ENCODE peak calls at places on chromosome 14, in seven cellular contexts. W, L, B, X, Y, H and P are unnamed samples.

GRCh38 chr14:57714487-57714899 is 151.4 kb downstream of the SLC35F4 start:
- DNase-seq in W (no peak), L (no peak), B (peak), X (peak), Y (no peak), H (no peak), P (peak)

GRCh38 chr14:104891121-104891551 is 26.1 kb downstream of the CEP170B start:
- DNase-seq in W (no peak), L (no peak), B (no peak), X (no peak), Y (no peak), H (no peak), P (no peak)

GRCh38 chr14:63874223-63874622 is 21.4 kb downstream of the SYNE2 start:
- DNase-seq in W (no peak), L (no peak), B (no peak), X (no peak), Y (no peak), H (no peak), P (peak)

GRCh38 chr14:73457935-73458218 is 469 bp downstream of the NUMB start:
- DNase-seq in W (no peak), L (no peak), B (no peak), X (no peak), Y (no peak), H (no peak), P (no peak)

GRCh38 chr14:103199141-103199540 is 75.9 kb downstream of the TNFAIP2 start:
- DNase-seq in W (no peak), L (no peak), B (peak), X (no peak), Y (no peak), H (peak), P (no peak)

GRCh38 chr14:82366803-82367202 is 833.1 kb upstream of the SEL1L start:
- DNase-seq in W (no peak), L (no peak), B (no peak), X (no peak), Y (no peak), H (no peak), P (peak)

GRCh38 chr14:100178691-100179090 is 19.2 kb upstream of the DEGS2 start:
- DNase-seq in W (no peak), L (no peak), B (no peak), X (no peak), Y (no peak), H (no peak), P (no peak)

GRCh38 chr14:24238123-24238522 is 4.3 kb downstream of the TINF2 start:
- DNase-seq in W (no peak), L (no peak), B (peak), X (no peak), Y (no peak), H (no peak), P (peak)

GRCh38 chr14:41016213-41016612 is 590.5 kb upstream of the LRFN5 start:
- DNase-seq in W (no peak), L (no peak), B (no peak), X (no peak), Y (no peak), H (no peak), P (peak)

GRCh38 chr14:95741051-95741490 is 27.1 kb upstream of the TCL1A start:
- DNase-seq in W (no peak), L (no peak), B (peak), X (no peak), Y (no peak), H (no peak), P (no peak)

GRCh38 chr14:74582910-74583581 is 29.0 kb downstream of the LTBP2 start:
- DNase-seq in W (peak), L (no peak), B (peak), X (no peak), Y (no peak), H (peak), P (no peak)

GRCh38 chr14:100540926-100541620 is 46.1 kb downstream of the BEGAIN start:
- DNase-seq in W (no peak), L (no peak), B (no peak), X (no peak), Y (no peak), H (no peak), P (no peak)

GRCh38 chr14:89331398-89331797 is 85.6 kb downstream of the FOXN3 start:
- DNase-seq in W (no peak), L (no peak), B (no peak), X (no peak), Y (no peak), H (no peak), P (no peak)

GRCh38 chr14:38210587-38211257 is 3.0 kb downstream of the SSTR1 start:
- DNase-seq in W (peak), L (peak), B (no peak), X (no peak), Y (no peak), H (peak), P (no peak)

GRCh38 chr14:24252289-24253124 is 10.1 kb upstream of the TINF2 start:
- DNase-seq in W (no peak), L (no peak), B (no peak), X (no peak), Y (no peak), H (no peak), P (no peak)

GRCh38 chr14:105989746-105990302 is 463.4 kb downstream of the TMEM121 start:
- DNase-seq in W (no peak), L (no peak), B (no peak), X (no peak), Y (no peak), H (no peak), P (no peak)

GRCh38 chr14:68412505-68413496 is 380.1 kb downstream of the ZFP36L1 start:
- DNase-seq in W (no peak), L (no peak), B (no peak), X (no peak), Y (no peak), H (no peak), P (no peak)

GRCh38 chr14:28577711-28578131 is 188.9 kb upstream of the FOXG1 start:
- DNase-seq in W (no peak), L (no peak), B (no peak), X (no peak), Y (no peak), H (no peak), P (no peak)

GRCh38 chr14:38716871-38717270 is 386.2 kb downstream of the SEC23A start:
- DNase-seq in W (no peak), L (no peak), B (no peak), X (no peak), Y (no peak), H (no peak), P (no peak)

GRCh38 chr14:66247662-66248061 is 238.5 kb upstream of the CCDC196 start:
- DNase-seq in W (no peak), L (no peak), B (no peak), X (no peak), Y (no peak), H (no peak), P (peak)

GRCh38 chr14:106024983-106025604 is 498.7 kb downstream of the TMEM121 start:
- DNase-seq in W (no peak), L (no peak), B (no peak), X (no peak), Y (no peak), H (no peak), P (no peak)

GRCh38 chr14:100537701-100538565 is 49.3 kb downstream of the BEGAIN start:
- DNase-seq in W (no peak), L (no peak), B (no peak), X (peak), Y (no peak), H (no peak), P (no peak)

GRCh38 chr14:39491134-39491541 is 58.9 kb upstream of the FBXO33 start:
- DNase-seq in W (peak), L (no peak), B (peak), X (no peak), Y (no peak), H (peak), P (peak)

GRCh38 chr14:58108717-58109116 is 43.3 kb downstream of the ARMH4 start:
- DNase-seq in W (no peak), L (no peak), B (no peak), X (no peak), Y (no peak), H (no peak), P (no peak)

GRCh38 chr14:74500417-74501134 is 7.0 kb downstream of the ISCA2 start:
- DNase-seq in W (no peak), L (peak), B (no peak), X (peak), Y (no peak), H (no peak), P (peak)

GRCh38 chr14:32560213-32560857 is 231.2 kb downstream of the AKAP6 start:
- DNase-seq in W (peak), L (peak), B (peak), X (peak), Y (no peak), H (peak), P (peak)

GRCh38 chr14:88541324-88541723 is 13.5 kb downstream of the PTPN21 start:
- DNase-seq in W (no peak), L (no peak), B (no peak), X (no peak), Y (no peak), H (no peak), P (no peak)

GRCh38 chr14:38367922-38368321 is 112.0 kb upstream of the CLEC14A start:
- DNase-seq in W (no peak), L (no peak), B (no peak), X (no peak), Y (no peak), H (no peak), P (no peak)

GRCh38 chr14:61569783-61570182 is 125.5 kb upstream of the HIF1A start:
- DNase-seq in W (peak), L (no peak), B (peak), X (no peak), Y (no peak), H (peak), P (no peak)
- H3K9ac ChIP-seq in W (peak), L (no peak), B (no peak), X (no peak), Y (no peak), H (no peak), P (no peak)

DNA sequence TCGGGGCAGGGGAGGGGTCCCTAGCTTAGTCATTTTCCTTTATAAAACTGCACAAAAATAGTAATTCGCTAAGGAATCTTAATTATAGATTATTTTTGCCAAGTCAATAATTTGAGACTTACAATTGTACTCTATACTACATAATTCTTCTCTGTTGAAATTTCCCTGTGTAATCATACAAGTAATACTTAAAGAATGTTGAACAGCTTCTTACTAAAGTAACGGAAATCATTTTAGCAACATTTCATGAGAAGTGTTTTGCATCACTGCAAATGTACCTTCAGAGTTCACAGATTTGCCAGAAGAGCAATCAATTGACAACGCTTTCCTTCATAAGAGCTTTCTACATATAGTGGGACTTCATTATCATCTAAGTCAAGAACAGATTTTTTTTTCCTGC is 7.9 kb upstream of the GNG2 start:
- DNase-seq in W (no peak), L (no peak), B (no peak), X (no peak), Y (no peak), H (peak), P (no peak)
- H3K18ac ChIP-seq in W (no peak), L (no peak), B (no peak), X (no peak), Y (no peak), H (no peak), P (no peak)

GRCh38 chr14:70645892-70646291 is 4.2 kb downstream of the TTC9 start:
- DNase-seq in W (no peak), L (no peak), B (no peak), X (no peak), Y (no peak), H (no peak), P (no peak)

GRCh38 chr14:70641548-70642312 is at the start of gene TTC9:
- DNase-seq in W (no peak), L (peak), B (peak), X (peak), Y (no peak), H (no peak), P (no peak)

GRCh38 chr14:70644016-70644415 is 2.3 kb downstream of the TTC9 start:
- DNase-seq in W (no peak), L (no peak), B (no peak), X (no peak), Y (no peak), H (no peak), P (no peak)

GRCh38 chr14:70640938-70641547 is 673 bp upstream of the TTC9 start:
- DNase-seq in W (peak), L (peak), B (peak), X (peak), Y (no peak), H (peak), P (peak)

DNA sequence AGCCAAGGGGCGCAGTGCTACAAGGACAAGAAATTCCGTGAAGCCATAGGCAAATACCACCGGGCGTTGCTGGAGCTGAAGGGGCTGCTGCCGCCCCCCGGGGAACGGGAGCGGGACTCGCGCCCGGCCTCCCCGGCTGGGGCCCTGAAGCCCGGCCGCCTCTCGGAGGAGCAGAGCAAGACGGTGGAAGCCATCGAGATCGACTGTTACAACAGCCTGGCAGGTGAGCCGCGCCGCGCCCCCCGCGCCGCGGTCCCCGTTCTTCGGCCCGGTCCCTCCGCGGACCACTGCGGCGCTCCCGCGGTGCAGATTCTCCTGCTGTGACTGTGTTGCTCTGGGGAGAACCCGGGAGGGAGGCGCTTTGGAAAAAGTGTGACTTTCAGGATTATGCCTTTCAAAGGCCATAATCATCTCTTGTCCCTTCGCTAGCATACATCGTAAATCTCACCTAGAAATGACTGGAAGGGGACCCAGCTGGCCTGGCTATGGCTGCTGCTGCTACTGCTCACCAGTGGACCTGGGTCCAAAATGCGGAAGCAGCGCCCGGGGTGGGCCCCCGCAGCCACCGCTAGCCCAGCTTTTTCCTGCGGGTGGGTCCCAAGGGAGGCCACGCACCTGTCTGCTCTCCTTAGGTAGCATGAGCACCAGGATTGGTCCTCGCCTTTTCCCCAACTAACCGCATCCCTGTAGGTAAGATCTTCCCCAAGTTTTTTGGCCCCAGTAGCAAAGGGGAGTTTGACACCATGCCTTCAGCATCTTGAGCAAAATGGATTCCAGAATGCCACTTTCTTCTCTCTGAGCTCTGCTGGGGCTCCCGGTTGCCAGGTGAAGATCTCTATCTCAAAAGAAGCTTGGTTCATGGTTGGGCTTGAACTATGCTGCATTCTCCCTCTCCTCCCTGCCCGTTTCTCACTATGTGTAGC is 858 bp downstream of the TTC9 start:
- DNase-seq in W (no peak), L (no peak), B (peak), X (no peak), Y (no peak), H (no peak), P (peak)
- H3K9ac ChIP-seq in W (no peak), L (peak), B (peak), X (peak), Y (peak), H (no peak), P (peak)

DNA sequence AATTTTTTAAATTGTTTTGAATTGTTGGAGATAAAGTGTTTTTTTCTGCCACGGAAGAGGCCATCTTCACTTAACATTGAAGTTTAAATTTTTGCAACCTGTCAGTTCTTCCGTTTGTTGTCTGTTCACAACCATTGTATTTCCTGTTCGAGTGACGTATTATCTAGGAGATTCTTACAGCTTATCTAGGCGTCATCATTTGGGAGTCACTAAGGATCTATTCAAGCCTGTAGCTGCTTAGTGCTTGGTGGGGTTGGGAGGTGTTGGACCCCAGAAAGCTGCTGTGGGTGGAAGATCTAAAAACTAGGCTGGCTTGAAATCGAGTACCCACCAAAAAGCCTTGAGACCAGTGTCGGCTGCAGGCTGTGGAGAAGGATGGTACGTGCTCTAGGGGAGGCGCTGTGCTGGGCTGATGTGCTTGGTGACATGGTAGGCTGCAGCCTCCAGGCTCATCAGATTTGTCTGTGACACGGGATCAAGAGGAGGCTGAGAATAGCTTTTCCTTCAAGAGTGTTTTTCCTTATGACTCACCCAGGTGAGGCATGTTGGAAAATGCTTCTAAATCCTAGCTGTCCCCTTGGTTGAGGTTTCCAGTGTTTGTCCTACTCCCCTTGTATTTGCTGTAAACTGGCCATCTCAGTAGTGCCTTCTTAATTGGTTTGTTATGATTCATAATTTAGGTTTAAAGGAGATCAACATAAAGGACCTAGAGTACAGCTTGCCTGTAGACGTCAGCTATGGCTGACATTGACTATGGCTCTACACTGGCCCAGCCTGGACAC is 57.8 kb downstream of the ATG14 start:
- DNase-seq in W (no peak), L (no peak), B (no peak), X (no peak), Y (no peak), H (no peak), P (peak)
- H3K18ac ChIP-seq in W (no peak), L (no peak), B (no peak), X (no peak), Y (no peak), H (no peak), P (no peak)

GRCh38 chr14:50447491-50447890 is 50.8 kb upstream of the CDKL1 start:
- DNase-seq in W (no peak), L (no peak), B (peak), X (no peak), Y (no peak), H (peak), P (no peak)

GRCh38 chr14:50452285-50452684 is 55.6 kb upstream of the CDKL1 start:
- DNase-seq in W (no peak), L (no peak), B (no peak), X (no peak), Y (no peak), H (peak), P (no peak)

GRCh38 chr14:50451854-50452253 is 55.2 kb upstream of the CDKL1 start:
- DNase-seq in W (no peak), L (no peak), B (no peak), X (no peak), Y (no peak), H (no peak), P (no peak)

GRCh38 chr14:50453869-50454268 is 57.2 kb upstream of the CDKL1 start:
- DNase-seq in W (no peak), L (no peak), B (no peak), X (no peak), Y (no peak), H (no peak), P (no peak)

DNA sequence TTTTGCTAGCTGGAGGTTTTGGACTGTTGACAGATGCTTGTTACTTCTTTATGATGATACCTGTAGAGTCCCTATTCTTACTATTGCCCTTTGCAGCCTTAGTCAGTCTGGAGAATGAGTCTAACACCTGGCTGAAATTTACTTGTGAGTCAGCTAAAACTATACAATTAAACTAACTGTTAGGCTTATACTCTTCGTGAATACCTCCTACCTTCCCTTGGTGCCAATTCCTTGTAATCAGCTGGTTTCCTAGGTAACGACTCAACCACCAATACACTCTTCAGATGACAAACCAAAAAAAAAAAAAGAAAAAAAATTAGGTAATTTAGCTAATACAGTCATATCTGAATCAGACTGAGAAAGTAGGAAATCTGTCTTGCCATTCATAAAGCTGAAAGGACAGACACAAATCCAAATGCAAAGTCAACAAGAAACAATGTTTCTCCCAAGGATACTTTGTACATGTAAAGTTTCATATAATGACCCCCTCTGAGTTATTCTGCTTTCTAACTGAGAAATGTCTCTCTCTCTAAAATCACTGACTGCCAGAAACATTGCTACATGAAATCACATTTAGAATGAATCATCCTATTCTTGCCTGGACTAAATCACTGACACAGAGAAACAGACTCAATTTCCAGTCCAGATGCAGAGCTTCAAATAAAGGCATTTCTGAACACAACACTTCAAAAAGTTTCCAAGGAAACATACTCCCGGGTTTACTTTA is 56.5 kb upstream of the CDKL1 start:
- DNase-seq in W (peak), L (no peak), B (no peak), X (no peak), Y (no peak), H (peak), P (peak)
- H3K9ac ChIP-seq in W (peak), L (no peak), B (no peak), X (no peak), Y (no peak), H (no peak), P (no peak)

DNA sequence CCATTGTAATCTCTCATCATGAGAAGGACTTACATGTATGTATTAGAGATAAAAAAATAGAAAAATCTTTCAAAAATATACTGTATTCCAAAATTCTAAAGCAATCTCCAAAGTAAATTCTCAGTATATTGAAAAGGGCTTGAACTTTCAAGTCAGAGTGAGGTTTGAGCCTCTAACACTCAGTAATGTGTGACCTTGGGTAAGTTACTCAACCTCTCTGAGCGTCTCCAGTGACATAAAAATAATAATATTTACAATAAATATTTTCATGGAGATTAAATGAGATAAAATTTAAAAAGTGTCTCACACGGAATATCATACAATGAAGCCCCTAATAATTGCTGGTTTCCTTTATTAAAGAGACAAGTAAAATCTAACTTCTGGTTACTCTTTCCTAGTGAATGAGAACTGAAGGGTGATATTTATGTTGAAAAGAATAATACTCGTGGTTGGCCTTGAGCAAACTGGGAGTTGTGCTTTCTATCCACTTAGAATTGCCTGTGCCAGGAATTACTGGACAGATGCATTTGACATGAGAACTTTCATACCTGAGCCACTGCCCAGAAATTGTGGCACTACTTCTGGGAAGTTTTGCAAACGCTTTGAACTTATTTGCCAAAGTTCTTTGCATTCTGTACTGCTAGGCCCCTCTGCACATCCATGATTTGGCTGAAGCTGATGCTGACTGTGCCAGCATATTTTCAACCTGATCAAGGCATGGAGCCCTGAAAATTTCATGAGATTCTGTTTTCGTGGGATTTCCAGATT is 933.7 kb downstream of the GALC start:
- DNase-seq in W (no peak), L (no peak), B (no peak), X (no peak), Y (no peak), H (no peak), P (no peak)
- H3K18ac ChIP-seq in W (no peak), L (no peak), B (no peak), X (no peak), Y (no peak), H (no peak), P (no peak)